ENCODE peak calls at places on chromosome 20, in four cellular contexts. T, W, U and Y are unnamed samples.

GRCh38 chr20:53247460-53248103 is 275.4 kb downstream of the TSHZ2 start:
- DNase-seq in T (no peak), W (no peak), U (no peak), Y (no peak)

GRCh38 chr20:37504404-37505096 is 16.5 kb upstream of the NNAT start:
- DNase-seq in T (peak), W (no peak), U (no peak), Y (no peak)

GRCh38 chr20:47544240-47544639 is 42.6 kb downstream of the NCOA3 start:
- DNase-seq in T (peak), W (no peak), U (no peak), Y (no peak)

GRCh38 chr20:43284481-43284880 is 94.8 kb upstream of the PTPRT start:
- DNase-seq in T (no peak), W (no peak), U (no peak), Y (no peak)

GRCh38 chr20:38766071-38766470 is 17.8 kb downstream of the ACTR5 start:
- DNase-seq in T (no peak), W (no peak), U (no peak), Y (no peak)

GRCh38 chr20:49392745-49393144 is 89.7 kb downstream of the KCNB1 start:
- DNase-seq in T (no peak), W (no peak), U (no peak), Y (no peak)

GRCh38 chr20:53003420-53003819 is 31.3 kb downstream of the TSHZ2 start:
- DNase-seq in T (no peak), W (no peak), U (no peak), Y (no peak)

GRCh38 chr20:59765599-59766177 is 161.3 kb downstream of the PHACTR3 start:
- DNase-seq in T (no peak), W (no peak), U (no peak), Y (no peak)

GRCh38 chr20:25066386-25066785 is 8.4 kb upstream of the ACSS1 start:
- DNase-seq in T (no peak), W (no peak), U (peak), Y (no peak)

GRCh38 chr20:10940941-10941340 is 267.1 kb upstream of the JAG1 start:
- DNase-seq in T (no peak), W (no peak), U (no peak), Y (no peak)

GRCh38 chr20:8837396-8837795 is 231.5 kb upstream of the PLCB4 start:
- DNase-seq in T (peak), W (no peak), U (no peak), Y (no peak)

GRCh38 chr20:34516874-34517542 is 786 bp downstream of the DYNLRB1 start:
- DNase-seq in T (no peak), W (no peak), U (no peak), Y (no peak)

GRCh38 chr20:53692465-53693067 is 98.9 kb upstream of the ZNF217 start:
- DNase-seq in T (peak), W (no peak), U (no peak), Y (no peak)

GRCh38 chr20:52103469-52103910 is 88.1 kb downstream of the ZFP64 start:
- DNase-seq in T (peak), W (no peak), U (no peak), Y (no peak)

GRCh38 chr20:39360029-39360620 is 398.0 kb downstream of the DHX35 start:
- DNase-seq in T (no peak), W (no peak), U (no peak), Y (no peak)

GRCh38 chr20:44018684-44019637 is 104.3 kb downstream of the TOX2 start:
- DNase-seq in T (no peak), W (no peak), U (no peak), Y (no peak)

GRCh38 chr20:9838035-9838377 is 870 bp downstream of the PAK5 start:
- DNase-seq in T (no peak), W (no peak), U (no peak), Y (no peak)

GRCh38 chr20:1388253-1388652 is 4.6 kb downstream of the FKBP1A start:
- DNase-seq in T (no peak), W (no peak), U (no peak), Y (no peak)

DNA sequence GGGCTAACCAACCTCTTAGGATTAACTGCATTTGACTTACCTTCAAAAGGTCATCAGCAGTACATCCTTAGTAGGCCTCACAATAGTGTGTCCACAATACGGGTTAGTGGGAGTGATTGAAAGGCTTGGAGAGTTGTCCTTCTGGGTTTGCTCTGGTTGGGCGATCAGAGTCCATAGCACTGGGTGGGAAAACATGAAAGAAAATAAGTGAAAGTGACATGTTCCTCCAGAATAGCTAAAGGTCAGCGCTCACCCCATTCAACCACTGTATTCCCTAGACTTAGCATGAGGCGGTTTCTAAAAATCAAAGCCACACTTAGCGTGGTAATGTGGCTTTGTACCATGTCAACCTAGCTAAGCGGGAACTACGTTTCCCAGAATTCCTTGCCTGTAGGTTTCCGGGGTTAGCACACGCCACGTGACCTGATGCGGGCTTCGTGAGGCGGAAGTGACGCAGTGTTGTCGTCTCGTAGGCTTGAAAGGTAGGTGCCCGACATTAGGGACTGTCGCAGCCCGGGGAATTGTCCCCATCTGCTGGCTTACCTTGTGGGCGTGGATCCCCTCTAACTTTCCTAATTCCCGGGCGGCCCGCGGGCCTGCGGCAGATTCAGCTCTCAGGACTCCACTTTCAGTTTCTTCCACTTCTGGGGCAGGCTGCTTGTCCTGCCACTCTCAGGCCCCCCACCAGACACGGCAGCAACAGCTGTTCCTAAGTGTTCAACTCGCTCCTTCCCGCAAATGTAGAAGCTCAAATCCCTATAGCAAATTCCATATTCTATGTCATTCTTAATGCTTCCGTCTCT is 19.8 kb upstream of the SCP2D1 start:
- DNase-seq in T (peak), W (peak), U (peak), Y (peak)
- TF ChIP-seq POLR2A in T (peak), W (peak), U (peak), Y (peak)

GRCh38 chr20:21633829-21634228 is 71.6 kb upstream of the PAX1 start:
- DNase-seq in T (no peak), W (no peak), U (no peak), Y (no peak)
- H3K27ac ChIP-seq in T (no peak), W (no peak), U (no peak), Y (no peak)

DNA sequence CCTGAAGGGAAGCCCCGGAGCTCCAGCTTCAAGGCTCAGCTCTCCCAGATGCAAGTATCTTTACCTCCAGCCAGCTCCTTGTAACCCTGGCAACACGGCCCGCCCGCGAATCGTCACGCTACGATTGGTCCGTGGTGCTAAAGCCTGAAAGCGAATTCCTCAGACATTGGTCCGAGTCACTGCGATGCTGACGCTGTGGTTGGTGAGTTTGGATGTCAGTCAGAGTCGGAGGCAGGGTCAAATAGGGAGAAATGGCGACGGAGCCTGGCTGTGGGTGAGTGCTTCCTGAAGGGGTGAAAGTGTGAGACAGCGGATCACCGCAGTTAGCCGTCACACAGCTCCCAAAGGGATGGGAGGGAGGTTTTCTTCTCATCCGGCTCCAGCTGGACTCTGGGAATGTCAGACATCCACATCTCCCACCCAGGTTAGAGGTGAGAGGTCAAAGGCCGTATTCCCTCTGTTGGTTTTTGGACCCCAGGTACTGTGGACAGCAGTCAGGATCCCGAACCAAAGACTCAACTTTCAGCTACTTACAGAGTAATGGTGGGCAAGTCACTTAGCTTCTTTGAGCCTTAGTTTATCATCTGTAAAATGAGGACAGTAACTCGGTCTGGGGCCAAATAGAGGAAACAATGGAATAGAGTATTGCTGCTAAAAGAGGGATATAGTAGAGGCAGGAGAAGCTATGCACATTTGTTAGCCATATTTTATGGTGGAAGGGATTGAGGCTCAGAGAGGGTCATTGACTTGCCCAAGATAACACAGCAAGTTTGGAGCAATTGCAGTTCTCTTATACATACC is at the start of gene ZSWIM1:
- DNase-seq in T (peak), W (peak), U (peak), Y (peak)
- TF ChIP-seq POLR2A in T (peak), W (peak), U (peak), Y (peak)

DNA sequence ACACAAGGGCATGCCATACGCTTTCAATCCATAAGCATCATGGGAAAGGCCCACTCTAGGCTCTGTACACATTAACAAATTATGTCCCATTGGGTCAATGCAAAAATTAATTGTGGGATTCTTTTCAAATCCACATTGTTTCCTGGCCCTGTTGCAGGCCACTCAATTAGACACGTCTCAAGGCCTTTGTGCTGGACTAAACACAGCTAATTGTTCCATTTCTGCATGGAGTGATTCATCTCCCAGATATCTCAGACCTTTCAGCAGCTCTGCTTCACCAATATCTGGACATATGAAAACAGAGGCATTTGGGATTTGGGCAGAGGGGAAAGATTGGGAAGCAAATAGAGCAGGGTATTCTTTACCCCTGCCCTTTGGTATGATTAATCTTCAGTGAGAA is 547.7 kb downstream of the HAO1 start:
- DNase-seq in T (no peak), W (no peak), U (no peak), Y (no peak)
- H3K27ac ChIP-seq in T (no peak), W (no peak), U (no peak), Y (no peak)

GRCh38 chr20:347317-347639 is 367 bp downstream of the NRSN2 start:
- DNase-seq in T (no peak), W (no peak), U (no peak), Y (no peak)

GRCh38 chr20:346640-347316 is at the start of gene NRSN2:
- DNase-seq in T (peak), W (peak), U (peak), Y (peak)

GRCh38 chr20:346033-346639 is 775 bp upstream of the NRSN2 start:
- DNase-seq in T (no peak), W (no peak), U (no peak), Y (no peak)

GRCh38 chr20:348972-349841 is 2.3 kb downstream of the NRSN2 start:
- DNase-seq in T (no peak), W (no peak), U (no peak), Y (no peak)

GRCh38 chr20:347640-348484 is 951 bp downstream of the NRSN2 start:
- DNase-seq in T (peak), W (peak), U (peak), Y (peak)
- TF ChIP-seq POLR2A in T (peak), W (peak), U (no peak), Y (peak)

GRCh38 chr20:26347396-26347795 is 650.7 kb upstream of the ZNF337 start:
- DNase-seq in T (no peak), W (no peak), U (no peak), Y (no peak)
- H3K27ac ChIP-seq in T (no peak), W (no peak), U (no peak), Y (no peak)

GRCh38 chr20:62899633-62900051 is 26.7 kb downstream of the DIDO1 start:
- DNase-seq in T (no peak), W (no peak), U (no peak), Y (no peak)

GRCh38 chr20:62900692-62901584 is 25.4 kb downstream of the DIDO1 start:
- DNase-seq in T (no peak), W (no peak), U (no peak), Y (peak)

GRCh38 chr20:62898970-62899632 is 27.2 kb downstream of the DIDO1 start:
- DNase-seq in T (no peak), W (no peak), U (no peak), Y (no peak)

GRCh38 chr20:62901891-62902290 is 24.4 kb downstream of the DIDO1 start:
- DNase-seq in T (no peak), W (no peak), U (no peak), Y (no peak)

GRCh38 chr20:62900052-62900691 is 26.1 kb downstream of the DIDO1 start:
- DNase-seq in T (peak), W (peak), U (peak), Y (peak)
- TF ChIP-seq POLR2A in T (peak), W (no peak), U (no peak), Y (no peak)

DNA sequence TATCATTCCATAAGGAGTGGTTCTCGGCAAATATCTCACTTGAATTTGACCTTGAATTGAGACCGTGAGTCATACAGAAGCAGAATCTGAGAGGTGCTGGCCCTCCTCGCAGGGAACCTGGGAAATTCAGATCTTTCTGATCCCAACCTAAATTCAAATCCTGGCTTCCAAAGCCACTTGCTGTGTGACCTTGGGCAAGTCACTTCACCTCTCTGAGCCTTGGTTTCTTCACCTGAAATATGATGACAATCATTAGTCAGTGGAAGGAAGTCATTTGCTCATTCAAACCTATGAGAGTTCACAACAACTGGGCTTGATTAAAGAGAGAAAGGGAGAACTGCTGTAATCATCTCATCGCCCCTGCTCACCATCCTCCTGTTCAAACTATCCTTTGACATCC is 7.2 kb downstream of the BPIFA3 start:
- DNase-seq in T (no peak), W (no peak), U (no peak), Y (no peak)
- H3K27ac ChIP-seq in T (no peak), W (no peak), U (no peak), Y (no peak)

DNA sequence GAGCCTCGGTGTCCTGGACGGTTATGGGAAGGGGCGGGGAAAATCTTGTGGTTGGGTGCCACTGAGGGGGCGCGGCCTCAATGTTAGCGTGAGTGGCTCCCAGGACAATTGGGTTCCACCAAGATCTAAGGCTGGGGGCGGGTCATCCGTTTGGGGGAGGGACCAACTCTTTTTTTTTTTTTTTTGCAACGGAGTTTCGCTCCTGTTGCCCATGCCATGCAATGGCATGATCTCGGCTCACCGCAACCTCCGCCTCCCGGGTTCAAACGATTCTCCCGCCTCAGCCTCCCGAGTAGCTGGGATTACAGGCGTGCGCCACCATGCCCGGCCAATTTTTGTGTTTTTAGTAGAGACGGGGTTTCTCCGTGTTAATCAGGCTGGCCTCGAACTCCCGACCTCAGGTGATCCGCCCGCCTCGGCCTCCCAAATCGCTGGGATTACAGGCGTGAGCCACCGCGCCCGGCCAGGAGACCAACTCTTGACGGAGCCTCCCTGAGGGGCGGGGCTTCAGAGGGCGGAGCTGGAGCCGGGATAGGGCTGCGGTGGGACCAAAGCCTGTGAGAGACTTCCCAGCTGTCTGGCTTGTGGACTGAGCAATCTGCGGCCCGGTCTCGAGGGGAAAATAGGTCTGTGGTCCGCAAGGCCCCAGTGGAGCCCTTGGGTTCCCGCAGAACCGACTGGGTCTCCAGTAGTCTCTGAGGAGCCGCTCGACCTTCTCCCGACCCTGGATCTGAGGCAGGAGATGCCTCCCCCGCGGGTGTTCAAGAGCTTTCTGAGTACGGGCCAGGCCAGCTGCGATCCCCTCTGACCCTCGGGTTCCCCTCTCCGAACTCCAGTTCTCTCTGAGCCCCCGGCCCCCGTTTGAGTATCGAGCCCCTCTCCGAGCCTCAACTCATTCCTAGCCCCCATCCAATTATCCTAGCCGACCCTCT is 1.1 kb downstream of the SPAG4 start:
- DNase-seq in T (peak), W (peak), U (peak), Y (peak)
- TF ChIP-seq POLR2A in T (peak), W (peak), U (no peak), Y (peak)